ENCODE peak calls at places on chromosomes 7 and 10, in four cellular contexts. One of them, this sample, is unnamed.

GRCh38 chr10:71753091-71753959 is 20.0 kb downstream of the VSIR start:
- DNase-seq in lower lobe of right lung: peak; percentile 82
- DNase-seq in pancreas: no peak
- DNase-seq in heart left ventricle: peak; percentile 67
- DNase-seq in this sample: peak; percentile 78

GRCh38 chr7:14739496-14740185 is 162.9 kb downstream of the DGKB start:
- DNase-seq in lower lobe of right lung: no peak
- DNase-seq in pancreas: no peak
- DNase-seq in heart left ventricle: no peak
- DNase-seq in this sample: no peak

GRCh38 chr7:1274876-1275684 is 42.4 kb downstream of the UNCX start:
- DNase-seq in lower lobe of right lung: peak; percentile 34
- DNase-seq in pancreas: no peak
- DNase-seq in heart left ventricle: peak; percentile 39
- DNase-seq in this sample: no peak

GRCh38 chr10:119006451-119007210 is 22.9 kb upstream of the NANOS1 start:
- DNase-seq in lower lobe of right lung: no peak
- DNase-seq in pancreas: peak; percentile 34
- DNase-seq in heart left ventricle: no peak
- DNase-seq in this sample: no peak

GRCh38 chr7:141593134-141593533 is 41.9 kb downstream of the AGK start:
- DNase-seq in lower lobe of right lung: no peak
- DNase-seq in pancreas: no peak
- DNase-seq in heart left ventricle: no peak
- DNase-seq in this sample: no peak

GRCh38 chr7:116524609-116525297 is at the start of gene CAV1:
- DNase-seq in lower lobe of right lung: peak; percentile 84
- DNase-seq in pancreas: peak; percentile 15
- DNase-seq in heart left ventricle: peak; percentile 91
- DNase-seq in this sample: peak; percentile 95

GRCh38 chr7:129468087-129468486 is 33.9 kb downstream of the STRIP2 start:
- DNase-seq in lower lobe of right lung: no peak
- DNase-seq in pancreas: no peak
- DNase-seq in heart left ventricle: no peak
- DNase-seq in this sample: no peak

GRCh38 chr7:133513608-133514007 is 260.7 kb downstream of the EXOC4 start:
- DNase-seq in lower lobe of right lung: no peak
- DNase-seq in pancreas: no peak
- DNase-seq in heart left ventricle: no peak
- DNase-seq in this sample: no peak

GRCh38 chr7:36690514-36691187 is 33.6 kb downstream of the AOAH start:
- DNase-seq in lower lobe of right lung: no peak
- DNase-seq in pancreas: no peak
- DNase-seq in heart left ventricle: no peak
- DNase-seq in this sample: no peak

GRCh38 chr7:64876792-64877713 is 26.0 kb upstream of the ZNF273 start:
- DNase-seq in lower lobe of right lung: peak; percentile 68
- DNase-seq in pancreas: peak; percentile 46
- DNase-seq in heart left ventricle: peak; percentile 78
- DNase-seq in this sample: peak; percentile 89

GRCh38 chr10:132330486-132330833 is 1.5 kb upstream of the LRRC27 start:
- DNase-seq in lower lobe of right lung: no peak
- DNase-seq in pancreas: no peak
- DNase-seq in heart left ventricle: no peak
- DNase-seq in this sample: no peak
- H3K4me3 ChIP-seq in lower lobe of right lung: peak overlapping the region; percentile 91
- H3K4me3 ChIP-seq in pancreas: no peak overlapping the region
- H3K4me3 ChIP-seq in heart left ventricle: peak overlapping the region; percentile 66
- H3K4me3 ChIP-seq in this sample: peak overlapping the region; percentile 46

GRCh38 chr10:59892697-59893096 is 13.7 kb downstream of the CCDC6 start:
- DNase-seq in lower lobe of right lung: peak; percentile 55
- DNase-seq in pancreas: no peak
- DNase-seq in heart left ventricle: no peak
- DNase-seq in this sample: peak; percentile 23

GRCh38 chr10:59894114-59894513 is 12.2 kb downstream of the CCDC6 start:
- DNase-seq in lower lobe of right lung: peak; percentile 75
- DNase-seq in pancreas: peak; percentile 70
- DNase-seq in heart left ventricle: no peak
- DNase-seq in this sample: peak; percentile 37

GRCh38 chr10:59891919-59892318 is 14.4 kb downstream of the CCDC6 start:
- DNase-seq in lower lobe of right lung: no peak
- DNase-seq in pancreas: no peak
- DNase-seq in heart left ventricle: no peak
- DNase-seq in this sample: no peak

GRCh38 chr10:59887972-59888640 is 18.2 kb downstream of the CCDC6 start:
- DNase-seq in lower lobe of right lung: no peak
- DNase-seq in pancreas: no peak
- DNase-seq in heart left ventricle: no peak
- DNase-seq in this sample: no peak

GRCh38 chr10:59891349-59891748 is 15.0 kb downstream of the CCDC6 start:
- DNase-seq in lower lobe of right lung: no peak
- DNase-seq in pancreas: no peak
- DNase-seq in heart left ventricle: no peak
- DNase-seq in this sample: no peak
- H3K4me1 ChIP-seq in lower lobe of right lung: peaks cover 72% of the 10 kb centered on the region
- H3K4me1 ChIP-seq in pancreas: peaks cover 23% of the 10 kb centered on the region
- H3K4me1 ChIP-seq in heart left ventricle: peaks cover 49% of the 10 kb centered on the region
- H3K4me1 ChIP-seq in this sample: peaks cover 18% of the 10 kb centered on the region

DNA sequence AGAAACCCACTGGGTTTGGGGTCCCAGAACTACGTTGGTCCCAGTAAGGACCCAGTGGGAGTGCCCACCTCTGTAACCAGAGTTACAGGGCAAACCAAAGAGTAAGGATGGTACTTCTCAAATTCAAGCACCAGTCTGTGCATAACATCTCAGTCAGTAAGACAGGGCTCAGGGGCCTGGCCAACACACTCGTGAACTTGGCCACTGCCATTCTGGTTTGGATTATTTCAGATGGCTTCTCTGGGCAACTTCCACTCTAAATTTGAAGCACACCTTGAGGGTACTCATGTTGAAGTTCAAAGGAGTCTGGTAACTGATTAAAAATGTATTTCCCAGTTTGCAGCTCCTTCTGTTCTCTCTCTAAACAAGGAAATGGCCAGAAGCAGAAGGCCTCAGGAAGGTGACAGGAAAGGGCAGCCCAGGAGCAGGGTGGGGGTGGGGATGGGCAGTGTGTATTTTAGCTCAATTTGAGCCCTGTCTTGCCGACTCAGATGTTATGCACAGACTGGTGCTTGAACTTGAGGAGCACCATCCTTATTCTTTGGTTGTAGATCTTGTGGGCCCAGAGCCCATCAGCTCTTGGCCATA is 107.3 kb upstream of the GLI3 start:
- DNase-seq in lower lobe of right lung: no peak
- DNase-seq in pancreas: no peak
- DNase-seq in heart left ventricle: no peak
- DNase-seq in this sample: no peak
- H3K27ac ChIP-seq in lower lobe of right lung: no peak overlapping the region
- H3K27ac ChIP-seq in pancreas: no peak overlapping the region
- H3K27ac ChIP-seq in heart left ventricle: no peak overlapping the region
- H3K27ac ChIP-seq in this sample: no peak overlapping the region

DNA sequence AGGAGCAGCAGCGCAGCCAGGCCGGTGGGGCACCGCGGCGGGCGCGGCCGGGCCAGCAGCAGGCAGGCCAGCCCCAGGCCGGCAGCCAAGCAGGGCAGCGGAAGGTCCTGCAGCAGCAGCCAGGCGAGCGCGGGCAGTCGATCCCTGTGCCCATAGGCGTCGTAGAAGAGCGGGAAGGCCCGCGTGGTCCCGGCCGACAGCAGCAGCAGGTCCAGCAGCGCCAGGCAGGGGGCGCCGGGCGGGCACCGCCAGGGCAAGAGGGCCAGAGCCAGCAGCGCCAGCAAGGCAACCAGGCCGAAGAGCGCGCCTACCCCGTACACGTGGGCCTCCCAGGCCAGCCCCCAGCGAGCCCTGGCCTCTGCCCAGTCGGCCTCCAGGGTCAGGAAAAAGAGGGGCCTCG is 8.4 kb upstream of the RBM28 start:
- DNase-seq in lower lobe of right lung: peak; percentile 73
- DNase-seq in pancreas: peak; percentile 53
- DNase-seq in heart left ventricle: peak; percentile 79
- DNase-seq in this sample: peak; percentile 76
- H3K4me3 ChIP-seq in lower lobe of right lung: peak overlapping the region; percentile 14
- H3K4me3 ChIP-seq in pancreas: no peak overlapping the region
- H3K4me3 ChIP-seq in heart left ventricle: peak overlapping the region; percentile 22
- H3K4me3 ChIP-seq in this sample: peak overlapping the region; percentile 33

DNA sequence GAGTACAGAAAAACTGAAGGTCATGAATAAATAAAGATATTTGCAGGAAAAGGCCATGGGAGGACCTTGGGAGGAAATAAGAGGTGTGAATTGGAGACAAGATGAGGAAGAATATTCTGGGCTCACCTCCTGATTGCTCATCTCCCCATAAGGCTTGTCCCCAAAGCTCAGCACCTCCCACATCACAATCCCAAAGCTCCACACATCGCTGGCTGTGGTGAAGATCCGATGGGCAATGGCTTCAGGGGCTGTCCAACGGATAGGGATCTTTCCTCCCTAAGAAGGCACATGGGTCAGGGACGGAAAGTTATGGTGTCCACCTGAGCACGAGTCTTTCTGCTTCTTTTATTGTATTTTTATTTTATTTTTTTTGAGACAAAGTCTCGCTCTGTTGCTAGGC is 12.9 kb downstream of the ZYX start:
- DNase-seq in lower lobe of right lung: no peak
- DNase-seq in pancreas: no peak
- DNase-seq in heart left ventricle: no peak
- DNase-seq in this sample: no peak
- H3K4me1 ChIP-seq in lower lobe of right lung: peaks cover 57% of the 10 kb centered on the region
- H3K4me1 ChIP-seq in pancreas: peaks cover 17% of the 10 kb centered on the region
- H3K4me1 ChIP-seq in heart left ventricle: peaks cover 47% of the 10 kb centered on the region
- H3K4me1 ChIP-seq in this sample: peaks cover 25% of the 10 kb centered on the region

DNA sequence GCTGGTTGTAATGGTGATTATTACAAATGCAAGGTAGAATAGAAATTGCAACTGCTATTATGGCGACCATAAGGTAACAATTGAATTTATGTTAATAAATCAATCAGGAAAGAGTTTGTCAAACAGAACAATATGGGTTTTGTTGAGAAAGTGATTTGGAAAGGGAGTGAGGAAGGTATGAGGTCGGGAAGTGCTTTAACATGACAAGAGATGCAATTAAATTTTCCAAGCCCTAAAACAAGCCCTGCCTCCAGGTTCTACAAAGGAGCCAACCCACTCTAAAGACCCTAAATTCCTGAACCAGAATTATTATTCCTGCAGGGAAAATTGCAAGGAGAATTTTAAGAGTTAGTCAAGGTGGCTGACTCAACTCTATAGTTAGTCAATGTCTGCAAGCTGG is 363.7 kb downstream of the BMPER start:
- DNase-seq in lower lobe of right lung: no peak
- DNase-seq in pancreas: no peak
- DNase-seq in heart left ventricle: no peak
- DNase-seq in this sample: no peak
- H3K27ac ChIP-seq in lower lobe of right lung: no peak overlapping the region
- H3K27ac ChIP-seq in pancreas: no peak overlapping the region
- H3K27ac ChIP-seq in heart left ventricle: no peak overlapping the region
- H3K27ac ChIP-seq in this sample: no peak overlapping the region

GRCh38 chr7:45927724-45928123 is 6.7 kb upstream of the IGFBP3 start:
- DNase-seq in lower lobe of right lung: no peak
- DNase-seq in pancreas: no peak
- DNase-seq in heart left ventricle: no peak
- DNase-seq in this sample: no peak
- H3K4me3 ChIP-seq in lower lobe of right lung: no peak overlapping the region
- H3K4me3 ChIP-seq in pancreas: no peak overlapping the region
- H3K4me3 ChIP-seq in heart left ventricle: no peak overlapping the region
- H3K4me3 ChIP-seq in this sample: no peak overlapping the region

DNA sequence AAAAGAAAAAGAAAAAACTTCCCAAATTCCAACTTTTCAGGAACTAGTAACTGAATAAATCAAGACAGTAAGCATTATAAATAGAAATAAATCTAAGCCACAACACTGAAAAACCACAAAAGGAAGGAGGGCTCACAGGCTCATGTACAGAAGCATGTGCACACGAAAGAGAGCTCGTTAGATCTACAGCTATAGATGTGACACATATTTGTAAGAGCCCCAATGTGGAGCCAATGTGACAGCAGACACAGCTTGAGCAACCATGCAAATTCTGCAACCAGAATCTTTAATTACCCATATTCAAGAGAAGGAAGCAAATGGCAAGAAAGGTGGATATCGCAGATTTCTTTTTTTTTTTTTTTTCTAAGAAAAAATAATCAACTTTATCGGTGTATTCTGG is 94.7 kb downstream of the SORBS1 start:
- DNase-seq in lower lobe of right lung: no peak
- DNase-seq in pancreas: no peak
- DNase-seq in heart left ventricle: no peak
- DNase-seq in this sample: no peak
- H3K4me1 ChIP-seq in lower lobe of right lung: peaks cover 35% of the 10 kb centered on the region
- H3K4me1 ChIP-seq in pancreas: peaks cover 5% of the 10 kb centered on the region
- H3K4me1 ChIP-seq in heart left ventricle: peaks cover 76% of the 10 kb centered on the region
- H3K4me1 ChIP-seq in this sample: peaks cover 16% of the 10 kb centered on the region

GRCh38 chr7:139613971-139614411 is 90.5 kb downstream of the CLEC2L start:
- DNase-seq in lower lobe of right lung: no peak
- DNase-seq in pancreas: no peak
- DNase-seq in heart left ventricle: no peak
- DNase-seq in this sample: no peak
- H3K27ac ChIP-seq in lower lobe of right lung: no peak overlapping the region
- H3K27ac ChIP-seq in pancreas: no peak overlapping the region
- H3K27ac ChIP-seq in heart left ventricle: no peak overlapping the region
- H3K27ac ChIP-seq in this sample: no peak overlapping the region

This sample was measured in right cardiac atrium.